ENCODE peak calls at places on chromosomes 16 and 17, in five cellular contexts. One of them, this sample, is unnamed.

GRCh38 chr17:76872221-76872873 is 4.1 kb downstream of the MGAT5B start:
- DNase-seq in coronary artery: no peak
- DNase-seq in B cell: no peak
- DNase-seq in endothelial cell: no peak
- DNase-seq in neural progenitor cell: no peak
- DNase-seq in this sample: no peak

GRCh38 chr17:29027521-29027920 is 15.4 kb upstream of the PIPOX start:
- DNase-seq in B cell: no peak
- DNase-seq in coronary artery: no peak
- DNase-seq in endothelial cell: no peak
- DNase-seq in neural progenitor cell: no peak
- DNase-seq in this sample: no peak

GRCh38 chr16:53209489-53209888 is 154.7 kb downstream of the CHD9 start:
- DNase-seq in endothelial cell: no peak
- DNase-seq in coronary artery: no peak
- DNase-seq in neural progenitor cell: no peak
- DNase-seq in B cell: no peak
- DNase-seq in this sample: no peak

GRCh38 chr16:23061669-23062068 is 87.6 kb downstream of the USP31 start:
- DNase-seq in B cell: no peak
- DNase-seq in neural progenitor cell: no peak
- DNase-seq in endothelial cell: no peak
- DNase-seq in coronary artery: no peak
- DNase-seq in this sample: no peak

GRCh38 chr16:30354423-30355143 is 525 bp downstream of the CD2BP2 start:
- DNase-seq in neural progenitor cell: peak
- DNase-seq in B cell: no peak
- DNase-seq in coronary artery: no peak
- DNase-seq in endothelial cell: peak
- DNase-seq in this sample: no peak

GRCh38 chr17:63223212-63223911 is 222.7 kb downstream of the CYB561 start:
- DNase-seq in neural progenitor cell: no peak
- DNase-seq in endothelial cell: no peak
- DNase-seq in coronary artery: no peak
- DNase-seq in B cell: no peak
- DNase-seq in this sample: no peak

GRCh38 chr17:10733666-10734065 is 3.8 kb upstream of the TMEM220 start:
- DNase-seq in endothelial cell: no peak
- DNase-seq in B cell: no peak
- DNase-seq in coronary artery: peak
- DNase-seq in neural progenitor cell: no peak
- DNase-seq in this sample: no peak

GRCh38 chr16:48523415-48524204 is 86.4 kb downstream of the N4BP1 start:
- DNase-seq in B cell: no peak
- DNase-seq in endothelial cell: no peak
- DNase-seq in coronary artery: peak
- DNase-seq in neural progenitor cell: no peak
- DNase-seq in this sample: no peak

GRCh38 chr17:75877752-75878173 is 618 bp downstream of the TRIM47 start:
- DNase-seq in coronary artery: no peak
- DNase-seq in B cell: peak
- DNase-seq in endothelial cell: peak
- DNase-seq in neural progenitor cell: peak
- DNase-seq in this sample: peak

GRCh38 chr16:964696-965395 is 5.9 kb downstream of the LMF1 start:
- DNase-seq in B cell: peak
- DNase-seq in coronary artery: no peak
- DNase-seq in neural progenitor cell: no peak
- DNase-seq in endothelial cell: no peak
- DNase-seq in this sample: no peak

GRCh38 chr16:60261425-60261824 is 1527.3 kb upstream of the GOT2 start:
- DNase-seq in neural progenitor cell: no peak
- DNase-seq in coronary artery: no peak
- DNase-seq in endothelial cell: no peak
- DNase-seq in B cell: no peak
- DNase-seq in this sample: no peak

GRCh38 chr17:77558846-77559626 is 399.5 kb upstream of the TNRC6C start:
- DNase-seq in coronary artery: no peak
- DNase-seq in endothelial cell: no peak
- DNase-seq in B cell: no peak
- DNase-seq in neural progenitor cell: no peak
- DNase-seq in this sample: no peak

GRCh38 chr16:1987198-1987597 is 2.6 kb upstream of the SYNGR3 start:
- DNase-seq in endothelial cell: no peak
- DNase-seq in neural progenitor cell: no peak
- DNase-seq in coronary artery: no peak
- DNase-seq in B cell: no peak
- DNase-seq in this sample: no peak

GRCh38 chr17:61338000-61338864 is 61.4 kb upstream of the TBX2 start:
- DNase-seq in B cell: no peak
- DNase-seq in endothelial cell: no peak
- DNase-seq in neural progenitor cell: no peak
- DNase-seq in coronary artery: no peak
- DNase-seq in this sample: no peak

GRCh38 chr17:27323538-27324212 is 29.8 kb downstream of the WSB1 start:
- DNase-seq in B cell: no peak
- DNase-seq in neural progenitor cell: no peak
- DNase-seq in endothelial cell: no peak
- DNase-seq in coronary artery: peak
- DNase-seq in this sample: no peak

GRCh38 chr17:15907290-15907689 is 37.6 kb upstream of the ADORA2B start:
- DNase-seq in neural progenitor cell: no peak
- DNase-seq in endothelial cell: no peak
- DNase-seq in coronary artery: peak
- DNase-seq in B cell: no peak
- DNase-seq in this sample: no peak

GRCh38 chr16:75379911-75380847 is 53.1 kb downstream of the CFDP1 start:
- DNase-seq in coronary artery: no peak
- DNase-seq in neural progenitor cell: no peak
- DNase-seq in B cell: peak
- DNase-seq in endothelial cell: no peak
- DNase-seq in this sample: peak

GRCh38 chr16:55279598-55279997 is 44.4 kb upstream of the IRX6 start:
- DNase-seq in endothelial cell: no peak
- DNase-seq in B cell: no peak
- DNase-seq in neural progenitor cell: no peak
- DNase-seq in coronary artery: no peak
- DNase-seq in this sample: no peak

GRCh38 chr17:18021372-18021771 is 17.6 kb downstream of the ATPAF2 start:
- DNase-seq in neural progenitor cell: no peak
- DNase-seq in coronary artery: no peak
- DNase-seq in B cell: no peak
- DNase-seq in endothelial cell: no peak
- DNase-seq in this sample: no peak

GRCh38 chr17:79793924-79794304 is 3.0 kb downstream of the CBX8 start:
- DNase-seq in coronary artery: no peak
- DNase-seq in neural progenitor cell: peak
- DNase-seq in B cell: no peak
- DNase-seq in endothelial cell: no peak
- DNase-seq in this sample: no peak

GRCh38 chr17:59844884-59845594 is 47.7 kb downstream of the TUBD1 start:
- DNase-seq in B cell: no peak
- DNase-seq in neural progenitor cell: no peak
- DNase-seq in coronary artery: no peak
- DNase-seq in endothelial cell: no peak
- DNase-seq in this sample: no peak

GRCh38 chr16:56424791-56425438 is 430 bp downstream of the AMFR start:
- DNase-seq in endothelial cell: no peak
- DNase-seq in B cell: peak
- DNase-seq in neural progenitor cell: no peak
- DNase-seq in coronary artery: peak
- DNase-seq in this sample: no peak

GRCh38 chr17:2239882-2240430 is 63.6 kb downstream of the SMG6 start:
- DNase-seq in B cell: peak
- DNase-seq in coronary artery: no peak
- DNase-seq in neural progenitor cell: no peak
- DNase-seq in endothelial cell: no peak
- DNase-seq in this sample: peak

GRCh38 chr16:87628940-87629339 is 26.6 kb downstream of the JPH3 start:
- DNase-seq in B cell: no peak
- DNase-seq in coronary artery: no peak
- DNase-seq in endothelial cell: no peak
- DNase-seq in neural progenitor cell: no peak
- DNase-seq in this sample: no peak

GRCh38 chr16:83356986-83357385 is 450.8 kb upstream of the HSBP1 start:
- DNase-seq in neural progenitor cell: no peak
- DNase-seq in coronary artery: no peak
- DNase-seq in B cell: no peak
- DNase-seq in endothelial cell: no peak
- DNase-seq in this sample: no peak

GRCh38 chr17:1422907-1423306 is 22.9 kb upstream of the YWHAE start:
- DNase-seq in endothelial cell: no peak
- DNase-seq in B cell: no peak
- DNase-seq in neural progenitor cell: no peak
- DNase-seq in coronary artery: no peak
- DNase-seq in this sample: no peak

GRCh38 chr16:89051521-89052166 is 42.0 kb upstream of the ACSF3 start:
- DNase-seq in neural progenitor cell: no peak
- DNase-seq in endothelial cell: no peak
- DNase-seq in coronary artery: no peak
- DNase-seq in B cell: no peak
- DNase-seq in this sample: no peak

GRCh38 chr17:68195667-68196393 is 52.0 kb upstream of the AMZ2 start:
- DNase-seq in coronary artery: no peak
- DNase-seq in neural progenitor cell: peak
- DNase-seq in B cell: no peak
- DNase-seq in endothelial cell: peak
- DNase-seq in this sample: no peak

GRCh38 chr17:35210741-35211140 is 16.5 kb upstream of the SLC35G3 start:
- DNase-seq in B cell: no peak
- DNase-seq in endothelial cell: no peak
- DNase-seq in coronary artery: no peak
- DNase-seq in neural progenitor cell: no peak
- DNase-seq in this sample: no peak

GRCh38 chr17:49887086-49887743 is 39.3 kb upstream of the TAC4 start:
- DNase-seq in neural progenitor cell: no peak
- DNase-seq in endothelial cell: no peak
- DNase-seq in coronary artery: no peak
- DNase-seq in B cell: no peak
- DNase-seq in this sample: no peak

GRCh38 chr16:75506567-75506966 is 11.3 kb upstream of the CHST6 start:
- DNase-seq in B cell: no peak
- DNase-seq in coronary artery: peak
- DNase-seq in endothelial cell: no peak
- DNase-seq in neural progenitor cell: no peak
- DNase-seq in this sample: no peak

GRCh38 chr17:72838068-72838467 is 254.4 kb downstream of the SLC39A11 start:
- DNase-seq in endothelial cell: no peak
- DNase-seq in neural progenitor cell: no peak
- DNase-seq in B cell: no peak
- DNase-seq in coronary artery: no peak
- DNase-seq in this sample: no peak

GRCh38 chr17:68288375-68288774 is 2.6 kb downstream of the SLC16A6 start:
- DNase-seq in B cell: peak
- DNase-seq in neural progenitor cell: no peak
- DNase-seq in coronary artery: no peak
- DNase-seq in endothelial cell: no peak
- DNase-seq in this sample: peak

GRCh38 chr16:77599793-77600415 is 122.4 kb upstream of the NUDT7 start:
- DNase-seq in coronary artery: no peak
- DNase-seq in neural progenitor cell: peak
- DNase-seq in endothelial cell: peak
- DNase-seq in B cell: no peak
- DNase-seq in this sample: peak

GRCh38 chr16:57540387-57540786 is 2.1 kb upstream of the ADGRG5 start:
- DNase-seq in coronary artery: peak
- DNase-seq in B cell: no peak
- DNase-seq in neural progenitor cell: no peak
- DNase-seq in endothelial cell: no peak
- DNase-seq in this sample: no peak

GRCh38 chr16:8621572-8622314 is at the start of gene METTL22:
- DNase-seq in endothelial cell: peak
- DNase-seq in neural progenitor cell: peak
- DNase-seq in coronary artery: peak
- DNase-seq in B cell: peak
- DNase-seq in this sample: peak
- TF ChIP-seq CTCF in endothelial cell: no peak
- TF ChIP-seq CTCF in neural progenitor cell: no peak
- TF ChIP-seq CTCF in coronary artery: no peak
- TF ChIP-seq CTCF in B cell: no peak
- TF ChIP-seq CTCF in this sample: no peak

GRCh38 chr16:8905795-8906591 is 23.8 kb downstream of the LITAFD start:
- DNase-seq in coronary artery: no peak
- DNase-seq in endothelial cell: no peak
- DNase-seq in B cell: no peak
- DNase-seq in neural progenitor cell: peak
- DNase-seq in this sample: no peak
- TF ChIP-seq CTCF in coronary artery: no peak
- TF ChIP-seq CTCF in endothelial cell: peak
- TF ChIP-seq CTCF in B cell: no peak
- TF ChIP-seq CTCF in neural progenitor cell: peak
- TF ChIP-seq CTCF in this sample: peak

GRCh38 chr17:13003927-13004326 is 13.9 kb downstream of the ELAC2 start:
- DNase-seq in endothelial cell: no peak
- DNase-seq in neural progenitor cell: no peak
- DNase-seq in B cell: no peak
- DNase-seq in coronary artery: no peak
- DNase-seq in this sample: no peak

GRCh38 chr17:13002761-13003453 is 14.9 kb downstream of the ELAC2 start:
- DNase-seq in neural progenitor cell: peak
- DNase-seq in coronary artery: no peak
- DNase-seq in endothelial cell: peak
- DNase-seq in B cell: peak
- DNase-seq in this sample: peak

GRCh38 chr17:13001991-13002615 is 15.7 kb downstream of the ELAC2 start:
- DNase-seq in B cell: no peak
- DNase-seq in neural progenitor cell: no peak
- DNase-seq in coronary artery: no peak
- DNase-seq in endothelial cell: no peak
- DNase-seq in this sample: no peak

GRCh38 chr17:13004336-13004735 is 13.5 kb downstream of the ELAC2 start:
- DNase-seq in B cell: no peak
- DNase-seq in endothelial cell: no peak
- DNase-seq in coronary artery: no peak
- DNase-seq in neural progenitor cell: no peak
- DNase-seq in this sample: no peak

GRCh38 chr17:13003454-13003851 is 14.4 kb downstream of the ELAC2 start:
- DNase-seq in endothelial cell: no peak
- DNase-seq in coronary artery: no peak
- DNase-seq in B cell: no peak
- DNase-seq in neural progenitor cell: no peak
- DNase-seq in this sample: no peak
- TF ChIP-seq CTCF in endothelial cell: peak
- TF ChIP-seq CTCF in coronary artery: no peak
- TF ChIP-seq CTCF in B cell: peak
- TF ChIP-seq CTCF in neural progenitor cell: no peak
- TF ChIP-seq CTCF in this sample: no peak

DNA sequence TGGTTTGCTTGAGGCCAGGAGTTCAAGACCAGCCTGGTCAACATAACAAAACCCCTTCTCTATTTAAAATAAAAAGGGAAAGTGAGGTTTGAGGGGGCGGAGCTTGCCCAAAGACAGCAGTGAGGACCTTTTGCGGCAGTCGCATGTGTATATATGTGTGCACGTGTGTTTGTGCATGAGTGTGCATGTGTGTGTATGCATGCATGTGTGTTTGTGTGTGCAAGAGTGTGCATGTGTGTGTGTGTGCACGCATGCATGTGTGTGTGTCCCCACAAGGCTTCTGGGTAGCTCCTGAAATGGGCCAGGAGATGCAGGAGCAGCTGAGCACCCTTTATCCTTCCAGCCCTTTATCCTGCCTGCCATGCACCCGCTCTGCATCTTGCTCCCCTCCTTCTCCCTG is 9.0 kb downstream of the RHBDL3 start:
- DNase-seq in coronary artery: no peak
- DNase-seq in neural progenitor cell: no peak
- DNase-seq in B cell: no peak
- DNase-seq in endothelial cell: no peak
- DNase-seq in this sample: no peak
- TF ChIP-seq CTCF in coronary artery: no peak
- TF ChIP-seq CTCF in neural progenitor cell: no peak
- TF ChIP-seq CTCF in B cell: no peak
- TF ChIP-seq CTCF in endothelial cell: no peak
- TF ChIP-seq CTCF in this sample: no peak